ENCODE peak calls at places on chromosomes 1 and 21, in four cellular contexts. E is NCI-H524, T is H4, Z is non-pigmented ciliary epithelial cell. K is an unnamed sample.

GRCh38 chr1:206739411-206740076 is 31.0 kb upstream of the IL19 start:
- DNase-seq in E (no peak), T (no peak), Z (no peak), K (peak; percentile 33)

GRCh38 chr1:36807262-36807661 is 227.1 kb downstream of the GRIK3 start:
- DNase-seq in E (peak; percentile 90), T (no peak), Z (no peak), K (no peak)

GRCh38 chr1:33074193-33074945 is 6.6 kb upstream of the AZIN2 start:
- DNase-seq in E (no peak), T (no peak), Z (no peak), K (peak; percentile 98)

GRCh38 chr1:231162970-231163830 is 1.3 kb downstream of the TRIM67 start:
- DNase-seq in E (peak; percentile 11), T (no peak), Z (no peak), K (no peak)

GRCh38 chr1:65198095-65198494 is 50.1 kb downstream of the AK4 start:
- DNase-seq in E (no peak), T (no peak), Z (no peak), K (no peak)

GRCh38 chr1:178599087-178599486 is 86.2 kb downstream of the TEX35 start:
- DNase-seq in E (no peak), T (no peak), Z (no peak), K (no peak)

GRCh38 chr1:46202975-46203737 is at the start of gene LURAP1:
- DNase-seq in E (peak; percentile 20), T (no peak), Z (no peak), K (peak; percentile 78)

GRCh38 chr1:54124472-54124871 is 28.3 kb downstream of the CDCP2 start:
- DNase-seq in E (no peak), T (no peak), Z (no peak), K (no peak)

GRCh38 chr1:155016231-155016831 is 13.7 kb downstream of the ZBTB7B start:
- DNase-seq in E (no peak), T (no peak), Z (no peak), K (no peak)

GRCh38 chr21:46157396-46157986 is 2.1 kb upstream of the FTCD start:
- DNase-seq in E (no peak), T (no peak), Z (no peak), K (no peak)

GRCh38 chr21:32457962-32458361 is 45.5 kb downstream of the EVA1C start:
- DNase-seq in E (no peak), T (no peak), Z (no peak), K (no peak)

GRCh38 chr1:77218477-77219165 is 609 bp downstream of the PIGK start:
- DNase-seq in E (peak; percentile 18), T (no peak), Z (no peak), K (no peak)

GRCh38 chr1:202836616-202837403 is 26.1 kb downstream of the PCAT6 start:
- DNase-seq in E (no peak), T (no peak), Z (no peak), K (no peak)

GRCh38 chr1:212605441-212605976 is 3.1 kb upstream of the ATF3 start:
- DNase-seq in E (no peak), T (no peak), Z (no peak), K (no peak)

K was measured in globus pallidus.